ENCODE peak calls at places on chromosome 13, in ten cellular contexts. C is tibial nerve; K is K562; X is PC-3; Q is left ventricle myocardium inferior; D is right lobe of liver; V is CD8-positive, alpha-beta memory T cell; O is neural progenitor cell; Y is ovary; I is stomach. L is an unnamed sample.

GRCh38 chr13:77832339-77833100 is 86.1 kb downstream of the EDNRB start:
- DNase-seq in C (no peak), K (no peak), X (no peak), Q (no peak), D (no peak), V (no peak), O (peak; percentile 50), Y (no peak), I (no peak), L (no peak)

GRCh38 chr13:59360916-59361315 is 802.8 kb downstream of the DIAPH3 start:
- DNase-seq in C (no peak), K (no peak), X (no peak), Q (no peak), D (no peak), V (no peak), O (no peak), Y (no peak), I (no peak), L (no peak)

GRCh38 chr13:59086147-59086546 is 1077.6 kb downstream of the DIAPH3 start:
- DNase-seq in C (no peak), K (no peak), X (peak; percentile 62), Q (no peak), D (no peak), V (no peak), O (no peak), Y (no peak), I (no peak), L (no peak)

GRCh38 chr13:97583884-97584497 is 150.0 kb downstream of the RAP2A start:
- DNase-seq in C (no peak), K (no peak), X (no peak), Q (no peak), D (no peak), V (no peak), O (no peak), Y (no peak), I (no peak), L (no peak)

GRCh38 chr13:82833928-82834327 is 1048.3 kb downstream of the SLITRK1 start:
- DNase-seq in C (no peak), K (no peak), X (no peak), Q (no peak), D (no peak), V (no peak), O (no peak), Y (no peak), I (no peak), L (no peak)

GRCh38 chr13:74246398-74246975 is 112.3 kb upstream of the KLF12 start:
- DNase-seq in C (no peak), K (no peak), X (no peak), Q (peak; percentile 18), D (no peak), V (peak; percentile 31), O (no peak), Y (peak; percentile 16), I (no peak), L (no peak)

GRCh38 chr13:33204130-33204927 is 81.2 kb downstream of the STARD13 start:
- DNase-seq in C (peak; percentile 53), K (no peak), X (no peak), Q (peak; percentile 73), D (no peak), V (no peak), O (no peak), Y (peak; percentile 65), I (peak; percentile 31), L (no peak)

GRCh38 chr13:100738176-100738855 is 63.7 kb upstream of the TMTC4 start:
- DNase-seq in C (no peak), K (no peak), X (no peak), Q (no peak), D (no peak), V (no peak), O (no peak), Y (no peak), I (no peak), L (no peak)

GRCh38 chr13:107266657-107267056 is 698.7 kb upstream of the ARGLU1 start:
- DNase-seq in C (no peak), K (no peak), X (no peak), Q (no peak), D (no peak), V (no peak), O (no peak), Y (no peak), I (no peak), L (no peak)

GRCh38 chr13:99227909-99228688 is 27.4 kb downstream of the UBAC2 start:
- DNase-seq in C (no peak), K (no peak), X (peak; percentile 14), Q (no peak), D (no peak), V (no peak), O (no peak), Y (no peak), I (no peak), L (no peak)

GRCh38 chr13:99228737-99229691 is 28.4 kb downstream of the UBAC2 start:
- DNase-seq in C (no peak), K (peak; percentile 17), X (peak; percentile 78), Q (no peak), D (no peak), V (no peak), O (no peak), Y (no peak), I (no peak), L (no peak)

GRCh38 chr13:99230991-99231390 is 27.2 kb downstream of the GPR18 start:
- DNase-seq in C (no peak), K (no peak), X (no peak), Q (no peak), D (no peak), V (no peak), O (no peak), Y (no peak), I (no peak), L (no peak)

GRCh38 chr13:99227331-99227900 is 26.8 kb downstream of the UBAC2 start:
- DNase-seq in C (no peak), K (no peak), X (no peak), Q (no peak), D (no peak), V (no peak), O (no peak), Y (no peak), I (no peak), L (no peak)

DNA sequence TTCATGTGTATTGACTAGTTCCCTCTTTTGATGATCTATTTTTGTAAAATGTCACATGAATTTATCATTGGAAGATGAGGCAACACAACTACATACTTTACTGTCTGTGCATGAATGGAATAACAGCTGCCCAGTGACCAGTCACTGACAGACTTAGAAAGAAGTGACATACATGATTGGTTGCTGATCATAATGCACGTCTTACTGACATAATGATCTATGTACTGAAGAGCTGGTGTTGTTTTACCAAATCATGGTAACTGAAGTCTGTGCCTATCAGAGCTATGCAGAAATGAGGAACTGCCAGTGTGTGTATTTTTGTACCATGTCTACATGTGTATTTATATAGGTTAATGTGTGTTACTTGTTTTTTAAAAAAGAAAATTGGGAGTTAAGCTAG is 26.5 kb downstream of the GPR18 start:
- DNase-seq in C (no peak), K (no peak), X (no peak), Q (no peak), D (no peak), V (no peak), O (no peak), Y (no peak), I (no peak), L (no peak)
- H3K4me1 ChIP-seq in C (peaks cover 28% of the 10 kb centered on the region), K (peaks cover 12% of the 10 kb centered on the region), X (peaks cover 28% of the 10 kb centered on the region), Q (peaks cover 66% of the 10 kb centered on the region), D (no peaks in the 10 kb centered on the region), V (peaks cover 49% of the 10 kb centered on the region), O (peaks cover 3% of the 10 kb centered on the region), Y (no peaks in the 10 kb centered on the region), I (peaks cover 13% of the 10 kb centered on the region), L (peaks cover 26% of the 10 kb centered on the region)

DNA sequence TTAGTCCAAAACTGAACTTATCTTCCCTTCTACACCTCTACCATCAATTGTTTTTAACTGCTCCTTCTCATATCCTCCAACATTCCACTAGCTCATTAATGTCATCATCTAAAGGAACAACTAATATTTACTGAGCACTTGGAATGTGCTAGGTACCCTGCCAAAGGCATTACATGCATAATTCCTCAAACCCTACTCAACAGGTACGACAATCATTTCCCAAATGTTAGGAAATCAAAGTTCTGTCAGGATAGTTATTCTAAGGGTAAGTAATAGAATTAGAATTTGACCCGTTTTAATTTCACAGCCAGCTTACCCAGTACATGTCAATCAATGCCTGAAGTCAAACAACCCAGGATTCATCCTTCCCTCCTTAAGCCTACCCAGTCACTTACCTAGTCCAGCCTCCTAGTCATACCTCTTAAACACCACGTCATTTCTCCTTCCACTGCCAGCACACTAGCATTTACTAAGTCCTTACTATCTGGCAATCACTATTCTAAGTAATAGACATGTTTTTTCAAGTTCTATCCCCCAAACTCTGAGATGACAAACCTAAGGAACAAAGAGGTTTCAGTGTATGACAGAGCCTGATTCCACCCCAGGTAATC is 2.4 kb downstream of the LNX2 start:
- DNase-seq in C (no peak), K (no peak), X (peak; percentile 54), Q (no peak), D (no peak), V (no peak), O (no peak), Y (no peak), I (peak; percentile 28), L (no peak)
- H3K27ac ChIP-seq in C (no peak overlapping the region), K (no peak overlapping the region), X (no peak overlapping the region), Q (no peak overlapping the region), D (peak overlapping the region; percentile 56), V (no peak overlapping the region), O (no peak overlapping the region), Y (no peak overlapping the region), I (peak overlapping the region; percentile 97), L (peak overlapping the region; percentile 96)

DNA sequence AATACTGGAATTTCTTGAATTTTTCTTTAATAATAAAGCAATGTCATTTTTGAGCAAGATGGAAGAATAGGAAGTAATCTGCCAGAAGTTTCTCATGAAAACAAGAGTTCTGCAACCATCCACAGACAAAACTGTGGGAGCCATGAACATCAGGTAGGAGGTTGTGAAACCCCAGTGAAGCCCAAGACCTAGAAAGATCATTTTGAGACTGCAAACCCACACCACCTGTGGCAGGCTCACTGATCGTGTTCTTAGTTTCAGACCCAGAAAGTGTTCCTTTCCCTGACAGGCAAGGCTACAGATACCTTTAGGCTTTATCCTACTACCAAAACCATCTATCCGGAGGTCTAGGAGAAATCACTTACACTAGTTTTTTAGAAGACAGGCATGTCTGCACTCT is 2189.8 kb upstream of the PCDH20 start:
- DNase-seq in C (no peak), K (no peak), X (no peak), Q (no peak), D (no peak), V (no peak), O (no peak), Y (no peak), I (no peak), L (no peak)
- H3K4me1 ChIP-seq in C (no peaks in the 10 kb centered on the region), K (no peaks in the 10 kb centered on the region), X (no peaks in the 10 kb centered on the region), Q (no peaks in the 10 kb centered on the region), D (no peaks in the 10 kb centered on the region), V (no peaks in the 10 kb centered on the region), O (no peaks in the 10 kb centered on the region), Y (no peaks in the 10 kb centered on the region), I (no peaks in the 10 kb centered on the region), L (no peaks in the 10 kb centered on the region)

DNA sequence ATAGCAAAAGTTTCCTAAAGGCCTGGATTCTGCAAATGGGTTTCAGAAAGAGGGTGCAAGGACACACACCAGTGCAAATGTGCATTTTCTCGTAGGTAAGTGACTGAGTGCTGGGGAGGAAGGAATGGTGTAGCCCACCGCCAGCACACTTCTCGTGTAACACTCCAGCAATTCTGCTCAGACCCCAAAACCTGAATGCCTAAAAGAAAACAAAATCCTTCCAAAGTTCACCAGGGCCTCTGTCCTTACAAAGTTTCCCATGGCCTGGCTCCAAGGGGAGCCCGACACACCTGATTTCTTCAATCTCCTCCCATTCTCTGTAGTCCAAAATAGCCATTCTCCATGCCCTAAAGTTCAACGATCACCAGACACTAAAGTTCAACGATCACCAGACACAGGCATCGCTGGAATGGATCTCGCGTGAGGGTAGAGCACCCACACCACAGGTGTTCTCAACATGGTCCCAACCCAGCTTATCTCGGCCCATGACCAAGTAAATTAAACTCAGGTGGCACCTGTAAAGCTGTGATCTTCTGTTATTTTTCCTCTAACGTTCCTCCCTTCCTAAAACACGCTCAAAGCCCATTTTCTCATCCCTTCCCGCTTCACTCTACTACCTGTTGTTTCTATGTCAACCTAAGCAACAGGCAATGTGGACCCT is 46.0 kb downstream of the ABCC4 start:
- DNase-seq in C (no peak), K (no peak), X (no peak), Q (no peak), D (no peak), V (no peak), O (no peak), Y (no peak), I (no peak), L (no peak)
- H3K27ac ChIP-seq in C (no peak overlapping the region), K (no peak overlapping the region), X (peak overlapping the region; percentile 28), Q (no peak overlapping the region), D (no peak overlapping the region), V (no peak overlapping the region), O (no peak overlapping the region), Y (no peak overlapping the region), I (no peak overlapping the region), L (no peak overlapping the region)

L was measured in lower lobe of right lung.